ENCODE peak calls at places on chromosomes 1 and 21, in nine cellular contexts. D, X, T, B, M, G, Y, S and F are unnamed samples.

GRCh38 chr1:225476100-225476511 is 48.3 kb upstream of the LBR start:
- DNase-seq in M (no peak), S (no peak), B (no peak), G (no peak), X (no peak), D (no peak), T (peak), Y (no peak), F (no peak)

GRCh38 chr1:20437640-20438039 is 48.4 kb downstream of the CAMK2N1 start:
- DNase-seq in B (no peak), S (no peak), X (no peak), D (no peak), G (no peak), T (no peak), Y (no peak), M (no peak), F (no peak)

GRCh38 chr1:32949519-32949918 is 15.1 kb downstream of the RNF19B start:
- DNase-seq in B (no peak), G (no peak), Y (no peak), X (no peak), S (no peak), T (no peak), M (no peak), D (no peak), F (no peak)

GRCh38 chr1:5522605-5523145 is 469.6 kb downstream of the NPHP4 start:
- DNase-seq in D (no peak), B (no peak), T (peak), X (no peak), Y (no peak), M (no peak), G (no peak), S (no peak), F (no peak)

GRCh38 chr1:205354259-205354904 is 2.3 kb downstream of the KLHDC8A start:
- DNase-seq in M (peak), X (peak), T (peak), G (no peak), D (no peak), Y (peak), B (peak), S (no peak), F (peak)

GRCh38 chr21:40901690-40902089 is 54.7 kb upstream of the DSCAM start:
- DNase-seq in D (no peak), G (no peak), T (no peak), Y (no peak), S (no peak), X (no peak), M (no peak), B (no peak), F (no peak)

GRCh38 chr1:19676438-19676922 is 11.8 kb downstream of the HTR6 start:
- DNase-seq in X (peak), T (peak), G (no peak), S (no peak), B (peak), Y (peak), D (no peak), M (no peak), F (peak)

GRCh38 chr1:178540646-178541045 is 27.7 kb downstream of the TEX35 start:
- DNase-seq in D (no peak), M (no peak), S (no peak), X (no peak), B (peak), T (no peak), Y (peak), G (no peak), F (peak)

GRCh38 chr1:205963352-205963751 is 20.1 kb upstream of the SLC26A9 start:
- DNase-seq in S (no peak), Y (no peak), T (no peak), M (no peak), D (no peak), X (no peak), B (peak), G (no peak), F (peak)

GRCh38 chr1:30191154-30191702 is 532.2 kb downstream of the MATN1 start:
- DNase-seq in T (peak), B (peak), D (no peak), Y (peak), M (peak), S (no peak), G (peak), X (peak), F (no peak)

GRCh38 chr1:18796950-18797349 is 62.5 kb downstream of the TAS1R2 start:
- DNase-seq in T (no peak), B (no peak), G (no peak), X (no peak), Y (no peak), D (no peak), M (no peak), S (no peak), F (no peak)

GRCh38 chr21:44866780-44867179 is 6.7 kb downstream of the PTTG1IP start:
- DNase-seq in T (no peak), X (no peak), D (no peak), Y (no peak), B (peak), M (no peak), S (no peak), G (peak), F (no peak)